ENCODE peak calls at places on chromosomes 2 and 18, in six cellular contexts. C, D, Z, B, Y and T are unnamed samples.
A peak's percentile ranks its signal among the peaks of the same experiment; 100 is the strongest.

GRCh38 chr2:230423851-230424458 is 8.0 kb downstream of the SP100 start:
- DNase-seq in C (peak; percentile 54), B (no peak), Z (peak; percentile 70), D (no peak), Y (no peak), T (no peak)

GRCh38 chr2:113799375-113799774 is 42.9 kb upstream of the SLC35F5 start:
- DNase-seq in B (no peak), C (no peak), D (no peak), Y (no peak), Z (no peak), T (no peak)

GRCh38 chr2:233288663-233289062 is 19.0 kb upstream of the SAG start:
- DNase-seq in Y (no peak), D (no peak), Z (no peak), C (no peak), B (no peak), T (peak; percentile 31)

GRCh38 chr2:198287706-198288105 is 483.3 kb downstream of the PLCL1 start:
- DNase-seq in Z (no peak), D (no peak), C (no peak), B (no peak), Y (no peak), T (no peak)

GRCh38 chr2:10777842-10778723 is 34.5 kb downstream of the PDIA6 start:
- DNase-seq in Y (no peak), D (no peak), Z (no peak), B (no peak), C (no peak), T (no peak)

GRCh38 chr2:220469201-220469600 is 841.8 kb downstream of the SLC4A3 start:
- DNase-seq in C (no peak), B (no peak), Y (no peak), Z (no peak), D (no peak), T (no peak)

GRCh38 chr18:63707816-63708215 is 5.1 kb downstream of the SERPINB11 start:
- DNase-seq in C (no peak), B (no peak), Y (no peak), Z (no peak), D (no peak), T (no peak)

GRCh38 chr18:11986061-11986460 is 4.8 kb downstream of the IMPA2 start:
- DNase-seq in Y (no peak), B (no peak), Z (peak; percentile 54), D (no peak), C (no peak), T (no peak)

GRCh38 chr2:233091595-233092375 is 31.6 kb downstream of the INPP5D start:
- DNase-seq in C (no peak), B (no peak), Z (peak; percentile 41), D (no peak), Y (no peak), T (peak; percentile 43)

GRCh38 chr2:233839447-233839820 is 14.9 kb downstream of the HJURP start:
- DNase-seq in Y (no peak), B (no peak), Z (peak; percentile 46), D (no peak), C (no peak), T (peak; percentile 3)

GRCh38 chr2:20958176-20958575 is 85.7 kb downstream of the APOB start:
- DNase-seq in D (no peak), Z (no peak), Y (no peak), B (no peak), C (no peak), T (no peak)

GRCh38 chr2:24015562-24016375 is 5.9 kb downstream of the MFSD2B start:
- DNase-seq in D (peak; percentile 63), B (no peak), Z (no peak), Y (no peak), C (no peak), T (no peak)

GRCh38 chr18:72544092-72544886 is at the start of gene CBLN2:
- DNase-seq in B (peak; percentile 91), Y (no peak), Z (peak; percentile 79), C (peak; percentile 66), D (peak; percentile 63), T (no peak)

GRCh38 chr2:71483246-71483645 is 29.9 kb downstream of the DYSF start:
- DNase-seq in Z (peak; percentile 32), C (no peak), D (no peak), Y (no peak), B (no peak), T (no peak)

GRCh38 chr2:95348609-95349567 is 51.7 kb downstream of the KCNIP3 start:
- DNase-seq in Z (no peak), Y (no peak), C (no peak), B (no peak), D (no peak), T (peak; percentile 25)

GRCh38 chr2:180747728-180748127 is 232.7 kb upstream of the UBE2E3 start:
- DNase-seq in Z (no peak), Y (no peak), D (peak; percentile 57), B (no peak), C (no peak), T (no peak)

GRCh38 chr2:43218221-43218549 is 8.2 kb downstream of the ZFP36L2 start:
- DNase-seq in Y (no peak), Z (no peak), D (no peak), B (no peak), C (no peak), T (no peak)

GRCh38 chr2:156918410-156918809 is 339.1 kb upstream of the GALNT5 start:
- DNase-seq in D (no peak), B (no peak), Y (no peak), Z (no peak), C (no peak), T (no peak)

GRCh38 chr2:20107776-20108175 is 56.3 kb upstream of the LAPTM4A start:
- DNase-seq in C (no peak), Y (no peak), Z (no peak), B (no peak), D (no peak), T (no peak)

GRCh38 chr2:226791056-226791486 is 8.5 kb downstream of the IRS1 start:
- DNase-seq in Y (no peak), Z (peak; percentile 76), D (peak; percentile 28), B (peak; percentile 50), C (peak; percentile 63), T (peak; percentile 76)

GRCh38 chr18:35051978-35052377 is 10.8 kb downstream of the MAPRE2 start:
- DNase-seq in Y (no peak), B (no peak), C (no peak), Z (no peak), D (no peak), T (no peak)

GRCh38 chr2:14634223-14634884 is 1.8 kb downstream of the LRATD1 start:
- DNase-seq in Z (peak; percentile 93), Y (no peak), D (peak; percentile 84), C (peak; percentile 90), B (peak; percentile 31), T (peak; percentile 25)

GRCh38 chr18:61569176-61569892 is 236.1 kb downstream of the CDH20 start:
- DNase-seq in Y (no peak), D (peak; percentile 52), Z (no peak), B (no peak), C (no peak), T (no peak)

GRCh38 chr2:158778243-158778642 is 16.9 kb upstream of the DAPL1 start:
- DNase-seq in B (no peak), Z (no peak), C (no peak), D (no peak), Y (no peak), T (no peak)

GRCh38 chr2:173854840-173855239 is 110.3 kb downstream of the SP3 start:
- DNase-seq in D (no peak), Z (no peak), B (no peak), Y (no peak), C (no peak), T (no peak)

GRCh38 chr2:1546023-1546591 is 132.8 kb downstream of the TPO start:
- DNase-seq in Z (no peak), Y (no peak), B (peak; percentile 16), D (peak; percentile 71), C (no peak), T (no peak)

DNA sequence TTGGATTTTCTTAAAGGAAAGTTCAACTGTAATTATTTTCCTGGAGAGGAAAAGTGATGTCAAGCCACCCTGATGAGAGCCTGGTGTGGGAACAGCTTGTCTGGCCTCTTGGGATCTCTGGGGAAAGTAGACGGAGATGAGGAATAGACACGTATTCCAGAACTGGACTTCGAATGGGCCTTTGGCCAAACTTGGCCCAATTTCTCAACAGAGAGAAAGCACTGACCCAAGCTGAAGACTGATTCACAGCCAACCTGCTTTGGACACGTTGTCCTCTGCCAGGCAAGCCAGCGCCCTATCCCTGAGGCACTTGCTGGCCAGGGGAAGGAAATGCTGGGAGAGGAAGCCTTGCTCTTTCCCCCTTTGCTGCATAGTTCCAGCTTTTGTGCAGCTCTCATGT is 70.8 kb upstream of the CTAGE1 start:
- DNase-seq in Y (no peak), D (no peak), Z (no peak), B (no peak), C (peak; percentile 79), T (no peak)
- H3K27ac ChIP-seq in Y (no peak overlapping the region), D (no peak overlapping the region), Z (no peak overlapping the region), B (no peak overlapping the region), C (peak overlapping the region; percentile 60), T (no peak overlapping the region)

GRCh38 chr18:58268849-58269248 is 224.8 kb downstream of the NEDD4L start:
- DNase-seq in Y (no peak), B (no peak), C (no peak), D (peak; percentile 66), Z (no peak), T (no peak)
- H3K27ac ChIP-seq in Y (no peak overlapping the region), B (no peak overlapping the region), C (no peak overlapping the region), D (peak overlapping the region; percentile 66), Z (peak overlapping the region; percentile 53), T (no peak overlapping the region)

DNA sequence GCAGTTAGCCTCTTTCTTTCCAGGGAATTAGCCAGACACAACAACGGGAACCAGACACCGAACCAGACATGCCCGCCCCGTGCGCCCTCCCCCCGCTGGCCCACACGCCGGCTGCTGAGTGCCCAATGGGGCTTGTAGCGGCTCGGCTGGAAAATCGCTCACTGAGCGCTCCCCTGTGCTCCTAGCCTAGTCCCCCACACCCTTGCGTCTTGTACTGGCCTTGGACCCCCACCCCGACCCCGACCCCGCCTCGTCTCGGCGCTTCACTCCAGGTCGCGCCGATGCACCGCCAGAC is 1.3 kb downstream of the GAD1 start:
- DNase-seq in Y (no peak), C (no peak), B (no peak), Z (no peak), D (peak; percentile 42), T (no peak)
- H3K27ac ChIP-seq in Y (no peak overlapping the region), C (no peak overlapping the region), B (no peak overlapping the region), Z (no peak overlapping the region), D (peak overlapping the region; percentile 88), T (no peak overlapping the region)

GRCh38 chr2:64214281-64215115 is 70.3 kb upstream of the PELI1 start:
- DNase-seq in Y (no peak), C (no peak), Z (no peak), B (peak; percentile 85), D (no peak), T (no peak)

GRCh38 chr2:64211471-64211870 is 67.3 kb upstream of the PELI1 start:
- DNase-seq in B (no peak), C (no peak), D (no peak), Z (no peak), Y (no peak), T (no peak)

GRCh38 chr2:64213607-64214275 is 69.5 kb upstream of the PELI1 start:
- DNase-seq in Y (no peak), Z (no peak), C (no peak), D (no peak), B (peak; percentile 37), T (peak; percentile 54)

GRCh38 chr2:64212346-64212745 is 68.1 kb upstream of the PELI1 start:
- DNase-seq in D (no peak), Y (no peak), Z (no peak), B (peak; percentile 44), C (no peak), T (no peak)

GRCh38 chr2:64212801-64213321 is 68.6 kb upstream of the PELI1 start:
- DNase-seq in D (no peak), Z (no peak), Y (no peak), C (no peak), B (peak; percentile 18), T (no peak)
- H3K27ac ChIP-seq in D (no peak overlapping the region), Z (peak overlapping the region; percentile 52), Y (no peak overlapping the region), C (no peak overlapping the region), B (peak overlapping the region; percentile 98), T (peak overlapping the region; percentile 74)

GRCh38 chr2:100980046-100980445 is 22.0 kb upstream of the RPL31 start:
- DNase-seq in Y (no peak), D (no peak), C (no peak), B (no peak), Z (peak; percentile 18), T (no peak)
- H3K27ac ChIP-seq in Y (no peak overlapping the region), D (peak overlapping the region; percentile 1), C (no peak overlapping the region), B (no peak overlapping the region), Z (no peak overlapping the region), T (no peak overlapping the region)